ENCODE peak calls at places on chromosomes 1 and 21, in nine cellular contexts. I is SJSA1, N is SHP77, R is occipital lobe, W is pancreas, P is brain microvascular endothelial cell, V is thyroid gland, X is T-helper 1 cell, S is fibroblast of the conjunctiva. T is an unnamed sample.

GRCh38 chr1:223229756-223230155 is 86.7 kb upstream of the TLR5 start:
- DNase-seq in I (peak), N (no peak), R (no peak), W (no peak), P (no peak), V (no peak), X (no peak), S (no peak), T (no peak)

GRCh38 chr1:19232526-19232851 is 18.8 kb downstream of the EMC1 start:
- DNase-seq in I (no peak), N (no peak), R (no peak), W (no peak), P (no peak), V (peak), X (no peak), S (peak), T (no peak)

GRCh38 chr21:40936771-40937261 is 89.9 kb upstream of the DSCAM start:
- DNase-seq in I (no peak), N (no peak), R (no peak), W (no peak), P (no peak), V (no peak), X (no peak), S (no peak), T (no peak)

GRCh38 chr21:23223882-23224281 is 2225.7 kb downstream of the NCAM2 start:
- DNase-seq in I (no peak), N (no peak), R (no peak), W (no peak), P (no peak), V (no peak), X (no peak), S (no peak), T (peak)

GRCh38 chr1:88973520-88974137 is 18.8 kb downstream of the KYAT3 start:
- DNase-seq in I (no peak), N (peak), R (no peak), W (no peak), P (peak), V (no peak), X (no peak), S (peak), T (peak)

GRCh38 chr1:26999440-26999987 is 6.0 kb downstream of the TRNP1 start:
- DNase-seq in I (peak), N (no peak), R (no peak), W (no peak), P (peak), V (peak), X (no peak), S (peak), T (peak)

GRCh38 chr21:45538381-45539045 is 3.7 kb downstream of the SLC19A1 start:
- DNase-seq in I (no peak), N (no peak), R (no peak), W (peak), P (no peak), V (peak), X (no peak), S (no peak), T (no peak)

GRCh38 chr1:83822206-83822605 is 176.7 kb downstream of the TTLL7 start:
- DNase-seq in I (no peak), N (no peak), R (no peak), W (no peak), P (peak), V (no peak), X (no peak), S (no peak), T (no peak)

GRCh38 chr1:92691937-92692336 is 93.0 kb downstream of the EVI5 start:
- DNase-seq in I (no peak), N (no peak), R (no peak), W (no peak), P (no peak), V (no peak), X (no peak), S (no peak), T (no peak)

GRCh38 chr1:243924588-243925349 is 74.7 kb upstream of the AKT3 start:
- DNase-seq in I (no peak), N (no peak), R (no peak), W (no peak), P (peak), V (no peak), X (no peak), S (no peak), T (no peak)

GRCh38 chr1:33433509-33434362 is 2.8 kb upstream of the PHC2 start:
- DNase-seq in I (peak), N (no peak), R (no peak), W (no peak), P (peak), V (no peak), X (no peak), S (peak), T (peak)

GRCh38 chr1:19769211-19769932 is 30.3 kb downstream of the TMCO4 start:
- DNase-seq in I (no peak), N (no peak), R (no peak), W (no peak), P (no peak), V (peak), X (no peak), S (no peak), T (no peak)

GRCh38 chr1:204190212-204191211 is 5.8 kb downstream of the KISS1 start:
- DNase-seq in I (no peak), N (no peak), R (no peak), W (peak), P (no peak), V (peak), X (no peak), S (no peak), T (peak)

T was measured in A673.